ENCODE peak calls at places on chromosomes 16 and 17, in eight cellular contexts. D is NCI-H1930; V is transverse colon; R is activated gamma-delta T cell treated with anti-CD3 and anti-CD28 coated beads, Interleukin-2, amount 50 U/mL, for 16 hours; B is MG63; Q is H1; E is aorta; U is osteocyte. W is an unnamed sample.

GRCh38 chr17:43540821-43541674 is 5.1 kb downstream of the ETV4 start:
- DNase-seq in D (no peak), V (no peak), R (no peak), B (no peak), Q (no peak), E (no peak), U (no peak), W (peak)

GRCh38 chr16:78058165-78058564 is 35.8 kb downstream of the CLEC3A start:
- DNase-seq in D (no peak), V (no peak), R (no peak), B (no peak), Q (no peak), E (no peak), U (no peak), W (no peak)

GRCh38 chr16:50839356-50839755 is 97.5 kb downstream of the CYLD start:
- DNase-seq in D (no peak), V (no peak), R (no peak), B (no peak), Q (no peak), E (no peak), U (no peak), W (no peak)

GRCh38 chr17:49996495-49997255 is 1.7 kb upstream of the DLX3 start:
- DNase-seq in D (no peak), V (peak), R (peak), B (peak), Q (no peak), E (peak), U (no peak), W (peak)

GRCh38 chr17:74212913-74213791 is at the start of gene TTYH2:
- DNase-seq in D (no peak), V (peak), R (peak), B (peak), Q (no peak), E (peak), U (peak), W (peak)

GRCh38 chr17:80860703-80861359 is 130.8 kb upstream of the CHMP6 start:
- DNase-seq in D (no peak), V (no peak), R (no peak), B (no peak), Q (no peak), E (no peak), U (no peak), W (no peak)

GRCh38 chr17:30393911-30394867 is 15.5 kb downstream of the CPD start:
- DNase-seq in D (no peak), V (no peak), R (no peak), B (no peak), Q (no peak), E (no peak), U (no peak), W (no peak)

GRCh38 chr17:3916825-3917224 is 560 bp upstream of the P2RX1 start:
- DNase-seq in D (no peak), V (no peak), R (no peak), B (no peak), Q (no peak), E (no peak), U (no peak), W (no peak)

GRCh38 chr16:69941251-69942098 is 9.7 kb upstream of the CLEC18A start:
- DNase-seq in D (no peak), V (no peak), R (no peak), B (no peak), Q (no peak), E (no peak), U (no peak), W (no peak)

GRCh38 chr17:14630025-14630424 is 329.1 kb downstream of the HS3ST3B1 start:
- DNase-seq in D (no peak), V (no peak), R (no peak), B (no peak), Q (no peak), E (no peak), U (no peak), W (no peak)

GRCh38 chr16:70374213-70374612 is 27.5 kb downstream of the DDX19A start:
- DNase-seq in D (no peak), V (no peak), R (no peak), B (no peak), Q (no peak), E (no peak), U (no peak), W (no peak)